ENCODE peak calls at places on chromosomes 13 and 19, in six cellular contexts. Z is BJ, L is endothelial cell, F is progenitor cell of endocrine pancreas, H is nephron progenitor cell, W is ascending aorta. C is an unnamed sample.

GRCh38 chr13:51673165-51673564 is 88.9 kb downstream of the WDFY2 start:
- DNase-seq in Z (no peak), L (no peak), F (no peak), H (no peak), W (no peak), C (no peak)

GRCh38 chr13:25771641-25772478 is 280.0 kb downstream of the SHISA2 start:
- DNase-seq in Z (no peak), L (no peak), F (no peak), H (no peak), W (no peak), C (no peak)

GRCh38 chr13:113305208-113305607 is 8.2 kb downstream of the LAMP1 start:
- DNase-seq in Z (no peak), L (no peak), F (no peak), H (no peak), W (no peak), C (no peak)

GRCh38 chr19:29268721-29269483 is 56.0 kb upstream of the UQCRFS1 start:
- DNase-seq in Z (no peak), L (no peak), F (no peak), H (no peak), W (no peak), C (no peak)

GRCh38 chr19:28482221-28482620 is 730.7 kb downstream of the UQCRFS1 start:
- DNase-seq in Z (no peak), L (no peak), F (no peak), H (no peak), W (no peak), C (no peak)

GRCh38 chr19:17266589-17266974 is 661 bp upstream of the BABAM1 start:
- DNase-seq in Z (no peak), L (no peak), F (no peak), H (no peak), W (no peak), C (no peak)

GRCh38 chr13:80299046-80299445 is 41.9 kb downstream of the SPRY2 start:
- DNase-seq in Z (no peak), L (no peak), F (no peak), H (no peak), W (no peak), C (no peak)

GRCh38 chr13:43916828-43917227 is 37.1 kb downstream of the LACC1 start:
- DNase-seq in Z (no peak), L (no peak), F (no peak), H (no peak), W (no peak), C (no peak)

GRCh38 chr19:16509141-16510061 is 13.2 kb downstream of the C19orf44 start:
- DNase-seq in Z (no peak), L (no peak), F (no peak), H (no peak), W (no peak), C (no peak)

GRCh38 chr19:33606556-33606955 is 15.2 kb upstream of the CHST8 start:
- DNase-seq in Z (no peak), L (no peak), F (no peak), H (no peak), W (no peak), C (no peak)

GRCh38 chr13:65638572-65639168 is 1591.5 kb downstream of the PCDH9 start:
- DNase-seq in Z (no peak), L (peak; percentile 30), F (no peak), H (peak; percentile 12), W (no peak), C (no peak)

GRCh38 chr13:113553541-113554332 is 30.8 kb upstream of the TFDP1 start:
- DNase-seq in Z (no peak), L (no peak), F (no peak), H (no peak), W (no peak), C (no peak)

GRCh38 chr19:47573076-47574026 is at the start of gene ZNF541:
- DNase-seq in Z (no peak), L (no peak), F (no peak), H (no peak), W (peak; percentile 11), C (peak; percentile 84)

GRCh38 chr19:3046621-3047306 is 15.5 kb downstream of the TLE5 start:
- DNase-seq in Z (no peak), L (no peak), F (no peak), H (peak; percentile 62), W (no peak), C (no peak)

GRCh38 chr19:58319241-58319640 is 7.6 kb upstream of the ZSCAN22 start:
- DNase-seq in Z (no peak), L (no peak), F (no peak), H (no peak), W (no peak), C (no peak)

GRCh38 chr13:92967923-92968322 is 258.7 kb upstream of the GPC6 start:
- DNase-seq in Z (no peak), L (no peak), F (no peak), H (no peak), W (no peak), C (no peak)

GRCh38 chr13:113176292-113176691 is 17.8 kb downstream of the PROZ start:
- DNase-seq in Z (no peak), L (no peak), F (no peak), H (no peak), W (no peak), C (no peak)

GRCh38 chr13:37074703-37075102 is 15.2 kb upstream of the SUPT20H start:
- DNase-seq in Z (peak; percentile 8), L (no peak), F (no peak), H (no peak), W (no peak), C (no peak)

GRCh38 chr19:35352448-35353304 is 5.0 kb downstream of the FFAR1 start:
- DNase-seq in Z (peak; percentile 3), L (peak; percentile 75), F (peak; percentile 65), H (peak; percentile 72), W (no peak), C (peak; percentile 48)

GRCh38 chr19:1457892-1458291 is 8.0 kb downstream of the APC2 start:
- DNase-seq in Z (no peak), L (no peak), F (no peak), H (no peak), W (no peak), C (no peak)

GRCh38 chr19:1455336-1456120 is 5.6 kb downstream of the APC2 start:
- DNase-seq in Z (no peak), L (no peak), F (no peak), H (peak; percentile 72), W (no peak), C (peak; percentile 38)

GRCh38 chr19:1456121-1456900 is 6.4 kb downstream of the APC2 start:
- DNase-seq in Z (no peak), L (no peak), F (no peak), H (no peak), W (no peak), C (no peak)

GRCh38 chr19:1455002-1455335 is 5.0 kb downstream of the APC2 start:
- DNase-seq in Z (no peak), L (no peak), F (no peak), H (no peak), W (no peak), C (no peak)

GRCh38 chr19:1457031-1457739 is 7.3 kb downstream of the APC2 start:
- DNase-seq in Z (no peak), L (no peak), F (no peak), H (peak; percentile 31), W (no peak), C (no peak)
- TF ChIP-seq CTCF in Z (no peak), L (no peak), F (peak; percentile 30), H (peak; percentile 10), W (no peak), C (no peak)

DNA sequence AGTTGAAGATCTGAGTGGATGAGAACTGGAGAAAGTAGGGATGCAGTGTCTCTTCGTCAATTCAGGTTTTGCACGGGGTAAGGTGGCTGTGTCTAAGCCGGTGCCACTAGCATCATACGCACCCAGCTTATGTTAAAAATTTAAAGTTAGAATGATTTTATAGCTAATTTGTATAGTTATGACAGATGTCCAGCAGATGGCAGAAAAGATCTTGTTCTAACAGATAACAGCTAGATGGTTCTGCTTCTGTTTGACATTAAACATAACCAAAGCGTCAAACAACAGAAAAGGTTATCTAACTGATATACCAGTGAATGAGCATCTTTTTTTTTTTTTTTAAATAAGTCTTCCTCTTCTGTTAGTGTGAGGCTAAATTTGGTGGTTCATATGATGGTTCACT is 18.8 kb upstream of the EDDM13 start:
- DNase-seq in Z (no peak), L (no peak), F (no peak), H (no peak), W (no peak), C (no peak)
- TF ChIP-seq CTCF in Z (peak; percentile 35), L (no peak), F (no peak), H (peak; percentile 6), W (peak; percentile 11), C (peak; percentile 6)

DNA sequence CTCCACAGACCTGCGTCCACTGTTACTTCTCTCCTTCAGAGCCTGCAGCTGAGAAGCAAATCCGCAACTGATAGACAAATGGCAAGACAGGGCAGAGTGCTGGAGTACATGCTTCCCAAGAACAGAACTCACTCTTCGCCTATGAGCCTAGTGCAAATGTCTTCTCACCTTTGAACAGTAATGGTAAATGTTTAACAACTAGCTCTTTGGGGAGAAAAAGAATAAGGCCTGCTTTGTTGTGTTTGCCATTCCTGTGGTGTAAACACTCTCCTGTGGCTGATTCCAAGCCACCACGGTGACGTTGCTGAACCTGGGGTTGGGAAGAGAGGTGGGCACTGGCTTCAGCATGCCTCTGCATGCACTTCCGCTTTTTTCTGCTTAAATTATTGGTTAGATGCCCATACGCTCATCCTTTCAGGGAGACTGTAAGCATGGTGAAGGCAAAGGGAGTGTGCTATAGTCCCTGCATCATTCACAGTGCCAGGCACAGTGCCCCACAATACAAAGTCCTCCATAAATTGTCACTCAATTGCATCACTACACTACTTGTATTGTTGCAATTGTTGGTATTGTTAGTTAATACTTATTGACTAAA is 28.1 kb upstream of the GTF3A start:
- DNase-seq in Z (no peak), L (no peak), F (no peak), H (no peak), W (no peak), C (no peak)
- TF ChIP-seq CTCF in Z (no peak), L (no peak), F (no peak), H (no peak), W (no peak), C (no peak)

GRCh38 chr19:4624301-4624700 is 15.0 kb upstream of the TNFAIP8L1 start:
- DNase-seq in Z (no peak), L (no peak), F (no peak), H (no peak), W (no peak), C (no peak)

GRCh38 chr19:4619668-4620294 is 19.5 kb upstream of the TNFAIP8L1 start:
- DNase-seq in Z (no peak), L (no peak), F (no peak), H (no peak), W (no peak), C (no peak)

GRCh38 chr19:4622695-4623421 is 16.5 kb upstream of the TNFAIP8L1 start:
- DNase-seq in Z (no peak), L (no peak), F (no peak), H (peak; percentile 38), W (no peak), C (no peak)

GRCh38 chr19:4620675-4621074 is 18.6 kb upstream of the TNFAIP8L1 start:
- DNase-seq in Z (no peak), L (no peak), F (no peak), H (no peak), W (no peak), C (no peak)

DNA sequence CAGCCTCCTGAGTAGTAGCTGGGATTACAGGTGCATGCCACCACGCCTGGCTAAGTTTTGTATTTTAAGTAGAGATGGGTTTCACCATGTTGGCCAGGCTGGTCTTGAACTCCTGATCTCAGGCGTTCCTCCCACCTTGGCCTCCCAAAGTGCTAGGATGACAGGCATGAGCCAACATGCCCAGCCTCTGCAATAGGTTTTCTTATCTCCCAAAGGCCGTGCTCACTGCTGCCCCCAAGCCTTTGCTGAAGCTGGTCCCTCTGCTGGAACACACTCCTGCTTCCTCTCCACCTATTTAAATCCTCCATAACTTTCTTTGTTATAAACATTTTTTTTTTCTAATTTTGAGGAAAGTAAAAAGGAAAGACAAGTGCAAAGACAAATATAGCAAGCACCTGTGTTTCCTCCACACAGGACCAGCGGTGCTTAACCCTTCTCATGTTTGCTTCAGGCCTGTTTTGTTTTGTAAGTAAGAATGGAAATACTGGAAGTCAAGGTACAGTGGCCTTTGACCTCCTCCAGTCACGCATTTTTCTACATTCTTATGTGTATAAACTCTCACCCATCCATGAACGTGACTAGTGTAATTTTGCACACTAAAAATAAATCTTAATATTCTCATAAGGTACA is 14.5 kb upstream of the TNFAIP8L1 start:
- DNase-seq in Z (no peak), L (no peak), F (no peak), H (peak; percentile 30), W (no peak), C (no peak)
- TF ChIP-seq CTCF in Z (peak; percentile 47), L (no peak), F (peak; percentile 26), H (no peak), W (no peak), C (no peak)